ENCODE peak calls at places on chromosomes 16 and 17, in ten cellular contexts. One of them, this sample, is unnamed.

GRCh38 chr17:68534714-68535113 is 22.5 kb downstream of the PRKAR1A start:
- DNase-seq in transverse colon: no peak
- DNase-seq in keratinocyte: no peak
- DNase-seq in naive thymus-derived CD4-positive, alpha-beta T cell: no peak
- DNase-seq in H7: no peak
- DNase-seq in A549: no peak
- DNase-seq in lung: no peak
- DNase-seq in cardiac muscle cell: no peak
- DNase-seq in cardiac fibroblast: no peak
- DNase-seq in DND-41: no peak
- DNase-seq in this sample: no peak

GRCh38 chr16:85005278-85006069 is 5.9 kb downstream of the ZDHHC7 start:
- DNase-seq in naive thymus-derived CD4-positive, alpha-beta T cell: no peak
- DNase-seq in cardiac fibroblast: peak
- DNase-seq in lung: no peak
- DNase-seq in H7: peak
- DNase-seq in transverse colon: no peak
- DNase-seq in A549: no peak
- DNase-seq in DND-41: no peak
- DNase-seq in keratinocyte: no peak
- DNase-seq in cardiac muscle cell: no peak
- DNase-seq in this sample: peak

GRCh38 chr17:9928601-9929341 is 23.7 kb upstream of the RCVRN start:
- DNase-seq in transverse colon: no peak
- DNase-seq in cardiac fibroblast: peak
- DNase-seq in naive thymus-derived CD4-positive, alpha-beta T cell: no peak
- DNase-seq in A549: peak
- DNase-seq in cardiac muscle cell: peak
- DNase-seq in DND-41: no peak
- DNase-seq in lung: no peak
- DNase-seq in H7: peak
- DNase-seq in keratinocyte: no peak
- DNase-seq in this sample: no peak

GRCh38 chr17:21548236-21548635 is 144.1 kb upstream of the KCNJ18 start:
- DNase-seq in H7: no peak
- DNase-seq in lung: no peak
- DNase-seq in cardiac muscle cell: no peak
- DNase-seq in naive thymus-derived CD4-positive, alpha-beta T cell: no peak
- DNase-seq in DND-41: no peak
- DNase-seq in keratinocyte: no peak
- DNase-seq in cardiac fibroblast: peak
- DNase-seq in transverse colon: no peak
- DNase-seq in A549: no peak
- DNase-seq in this sample: no peak

GRCh38 chr17:43839670-43840101 is 6.7 kb upstream of the MPP3 start:
- DNase-seq in cardiac muscle cell: no peak
- DNase-seq in H7: no peak
- DNase-seq in keratinocyte: no peak
- DNase-seq in lung: no peak
- DNase-seq in cardiac fibroblast: no peak
- DNase-seq in DND-41: no peak
- DNase-seq in transverse colon: peak
- DNase-seq in A549: peak
- DNase-seq in naive thymus-derived CD4-positive, alpha-beta T cell: no peak
- DNase-seq in this sample: no peak

GRCh38 chr17:33234930-33235685 is 58.0 kb downstream of the ASIC2 start:
- DNase-seq in naive thymus-derived CD4-positive, alpha-beta T cell: no peak
- DNase-seq in cardiac muscle cell: no peak
- DNase-seq in lung: peak
- DNase-seq in A549: peak
- DNase-seq in transverse colon: peak
- DNase-seq in keratinocyte: peak
- DNase-seq in cardiac fibroblast: peak
- DNase-seq in H7: no peak
- DNase-seq in DND-41: no peak
- DNase-seq in this sample: peak

GRCh38 chr16:19878760-19879159 is 5.9 kb downstream of the GPRC5B start:
- DNase-seq in keratinocyte: no peak
- DNase-seq in cardiac fibroblast: no peak
- DNase-seq in transverse colon: no peak
- DNase-seq in cardiac muscle cell: no peak
- DNase-seq in lung: no peak
- DNase-seq in DND-41: no peak
- DNase-seq in naive thymus-derived CD4-positive, alpha-beta T cell: no peak
- DNase-seq in H7: no peak
- DNase-seq in A549: no peak
- DNase-seq in this sample: no peak

GRCh38 chr17:76385892-76386786 is 1.7 kb downstream of the SPHK1 start:
- DNase-seq in H7: peak
- DNase-seq in lung: peak
- DNase-seq in transverse colon: peak
- DNase-seq in keratinocyte: no peak
- DNase-seq in cardiac muscle cell: peak
- DNase-seq in cardiac fibroblast: peak
- DNase-seq in naive thymus-derived CD4-positive, alpha-beta T cell: peak
- DNase-seq in DND-41: peak
- DNase-seq in A549: peak
- DNase-seq in this sample: peak

GRCh38 chr17:45906927-45907622 is 12.7 kb downstream of the MAPT start:
- DNase-seq in H7: no peak
- DNase-seq in A549: no peak
- DNase-seq in keratinocyte: no peak
- DNase-seq in transverse colon: no peak
- DNase-seq in naive thymus-derived CD4-positive, alpha-beta T cell: no peak
- DNase-seq in lung: no peak
- DNase-seq in DND-41: no peak
- DNase-seq in cardiac fibroblast: no peak
- DNase-seq in cardiac muscle cell: no peak
- DNase-seq in this sample: no peak

GRCh38 chr17:45904886-45905285 is 10.5 kb downstream of the MAPT start:
- DNase-seq in cardiac fibroblast: no peak
- DNase-seq in DND-41: no peak
- DNase-seq in cardiac muscle cell: no peak
- DNase-seq in transverse colon: no peak
- DNase-seq in keratinocyte: no peak
- DNase-seq in A549: no peak
- DNase-seq in naive thymus-derived CD4-positive, alpha-beta T cell: no peak
- DNase-seq in H7: no peak
- DNase-seq in lung: no peak
- DNase-seq in this sample: no peak

GRCh38 chr17:45907720-45908395 is 13.5 kb downstream of the MAPT start:
- DNase-seq in cardiac muscle cell: no peak
- DNase-seq in DND-41: no peak
- DNase-seq in cardiac fibroblast: no peak
- DNase-seq in keratinocyte: no peak
- DNase-seq in transverse colon: no peak
- DNase-seq in H7: no peak
- DNase-seq in lung: no peak
- DNase-seq in naive thymus-derived CD4-positive, alpha-beta T cell: no peak
- DNase-seq in A549: no peak
- DNase-seq in this sample: no peak

GRCh38 chr17:45905812-45906211 is 11.5 kb downstream of the MAPT start:
- DNase-seq in A549: no peak
- DNase-seq in lung: no peak
- DNase-seq in transverse colon: no peak
- DNase-seq in DND-41: no peak
- DNase-seq in naive thymus-derived CD4-positive, alpha-beta T cell: no peak
- DNase-seq in cardiac fibroblast: no peak
- DNase-seq in cardiac muscle cell: no peak
- DNase-seq in keratinocyte: no peak
- DNase-seq in H7: no peak
- DNase-seq in this sample: no peak

DNA sequence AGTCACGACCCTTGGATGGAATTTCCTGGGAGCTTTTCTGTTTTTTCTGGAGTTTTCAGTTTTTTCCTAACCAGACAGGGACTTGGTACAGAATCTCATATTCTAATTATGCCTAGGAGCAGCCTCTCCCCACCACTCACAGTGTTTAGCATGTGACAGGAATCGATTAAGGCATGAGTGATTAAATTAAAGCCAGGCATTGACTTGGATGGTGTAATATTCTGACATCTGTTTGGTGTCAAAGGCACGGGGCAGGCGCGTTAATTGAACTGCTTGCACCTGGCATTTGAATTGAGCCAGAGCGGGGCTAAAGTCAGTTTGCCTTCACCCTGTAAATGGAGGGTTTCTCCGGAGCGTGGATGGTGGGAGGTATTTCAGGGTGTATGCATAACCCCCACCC is 11.9 kb downstream of the MAPT start:
- DNase-seq in lung: no peak
- DNase-seq in cardiac fibroblast: no peak
- DNase-seq in cardiac muscle cell: no peak
- DNase-seq in keratinocyte: no peak
- DNase-seq in transverse colon: no peak
- DNase-seq in naive thymus-derived CD4-positive, alpha-beta T cell: no peak
- DNase-seq in H7: no peak
- DNase-seq in A549: no peak
- DNase-seq in DND-41: no peak
- DNase-seq in this sample: no peak
- H3K4me3 ChIP-seq in lung: no peak
- H3K4me3 ChIP-seq in cardiac fibroblast: no peak
- H3K4me3 ChIP-seq in cardiac muscle cell: no peak
- H3K4me3 ChIP-seq in keratinocyte: no peak
- H3K4me3 ChIP-seq in transverse colon: no peak
- H3K4me3 ChIP-seq in naive thymus-derived CD4-positive, alpha-beta T cell: no peak
- H3K4me3 ChIP-seq in H7: no peak
- H3K4me3 ChIP-seq in A549: no peak
- H3K4me3 ChIP-seq in DND-41: no peak
- H3K4me3 ChIP-seq in this sample: no peak

GRCh38 chr16:75247249-75247648 is 4.2 kb downstream of the BCAR1 start:
- DNase-seq in cardiac muscle cell: no peak
- DNase-seq in lung: no peak
- DNase-seq in H7: no peak
- DNase-seq in keratinocyte: no peak
- DNase-seq in DND-41: no peak
- DNase-seq in cardiac fibroblast: no peak
- DNase-seq in A549: no peak
- DNase-seq in transverse colon: no peak
- DNase-seq in naive thymus-derived CD4-positive, alpha-beta T cell: no peak
- DNase-seq in this sample: peak
- H3K4me3 ChIP-seq in cardiac muscle cell: no peak
- H3K4me3 ChIP-seq in lung: no peak
- H3K4me3 ChIP-seq in H7: no peak
- H3K4me3 ChIP-seq in keratinocyte: no peak
- H3K4me3 ChIP-seq in DND-41: no peak
- H3K4me3 ChIP-seq in cardiac fibroblast: no peak
- H3K4me3 ChIP-seq in A549: no peak
- H3K4me3 ChIP-seq in transverse colon: no peak
- H3K4me3 ChIP-seq in naive thymus-derived CD4-positive, alpha-beta T cell: no peak
- H3K4me3 ChIP-seq in this sample: no peak

GRCh38 chr16:67723151-67723915 is 4.2 kb upstream of the GFOD2 start:
- DNase-seq in keratinocyte: peak
- DNase-seq in H7: no peak
- DNase-seq in naive thymus-derived CD4-positive, alpha-beta T cell: no peak
- DNase-seq in DND-41: no peak
- DNase-seq in transverse colon: no peak
- DNase-seq in cardiac fibroblast: no peak
- DNase-seq in lung: no peak
- DNase-seq in A549: no peak
- DNase-seq in cardiac muscle cell: no peak
- DNase-seq in this sample: peak

GRCh38 chr16:67719048-67719777 is at the start of gene GFOD2:
- DNase-seq in keratinocyte: peak
- DNase-seq in H7: peak
- DNase-seq in cardiac muscle cell: peak
- DNase-seq in lung: peak
- DNase-seq in A549: peak
- DNase-seq in DND-41: peak
- DNase-seq in naive thymus-derived CD4-positive, alpha-beta T cell: peak
- DNase-seq in cardiac fibroblast: peak
- DNase-seq in transverse colon: peak
- DNase-seq in this sample: peak

GRCh38 chr16:67719778-67720144 is 645 bp upstream of the GFOD2 start:
- DNase-seq in A549: peak
- DNase-seq in keratinocyte: no peak
- DNase-seq in cardiac fibroblast: peak
- DNase-seq in H7: peak
- DNase-seq in transverse colon: peak
- DNase-seq in cardiac muscle cell: peak
- DNase-seq in DND-41: peak
- DNase-seq in lung: no peak
- DNase-seq in naive thymus-derived CD4-positive, alpha-beta T cell: no peak
- DNase-seq in this sample: peak

GRCh38 chr16:67718668-67719047 is 458 bp downstream of the GFOD2 start:
- DNase-seq in H7: peak
- DNase-seq in DND-41: peak
- DNase-seq in A549: no peak
- DNase-seq in cardiac muscle cell: no peak
- DNase-seq in keratinocyte: no peak
- DNase-seq in lung: no peak
- DNase-seq in cardiac fibroblast: no peak
- DNase-seq in transverse colon: peak
- DNase-seq in naive thymus-derived CD4-positive, alpha-beta T cell: no peak
- DNase-seq in this sample: no peak

GRCh38 chr16:67720236-67720635 is 1.1 kb upstream of the GFOD2 start:
- DNase-seq in cardiac muscle cell: no peak
- DNase-seq in A549: no peak
- DNase-seq in DND-41: no peak
- DNase-seq in H7: no peak
- DNase-seq in keratinocyte: no peak
- DNase-seq in cardiac fibroblast: peak
- DNase-seq in naive thymus-derived CD4-positive, alpha-beta T cell: no peak
- DNase-seq in lung: no peak
- DNase-seq in transverse colon: no peak
- DNase-seq in this sample: no peak
- H3K4me3 ChIP-seq in cardiac muscle cell: no peak
- H3K4me3 ChIP-seq in A549: peak
- H3K4me3 ChIP-seq in DND-41: no peak
- H3K4me3 ChIP-seq in H7: peak
- H3K4me3 ChIP-seq in keratinocyte: no peak
- H3K4me3 ChIP-seq in cardiac fibroblast: no peak
- H3K4me3 ChIP-seq in naive thymus-derived CD4-positive, alpha-beta T cell: peak
- H3K4me3 ChIP-seq in lung: no peak
- H3K4me3 ChIP-seq in transverse colon: no peak
- H3K4me3 ChIP-seq in this sample: no peak

GRCh38 chr16:87778476-87778829 is 12.7 kb upstream of the KLHDC4 start:
- DNase-seq in transverse colon: no peak
- DNase-seq in H7: no peak
- DNase-seq in cardiac muscle cell: no peak
- DNase-seq in DND-41: peak
- DNase-seq in naive thymus-derived CD4-positive, alpha-beta T cell: no peak
- DNase-seq in cardiac fibroblast: no peak
- DNase-seq in keratinocyte: no peak
- DNase-seq in A549: no peak
- DNase-seq in lung: no peak
- DNase-seq in this sample: no peak

GRCh38 chr16:87780385-87780989 is 14.7 kb upstream of the KLHDC4 start:
- DNase-seq in DND-41: peak
- DNase-seq in lung: peak
- DNase-seq in cardiac muscle cell: no peak
- DNase-seq in naive thymus-derived CD4-positive, alpha-beta T cell: no peak
- DNase-seq in H7: no peak
- DNase-seq in A549: no peak
- DNase-seq in cardiac fibroblast: peak
- DNase-seq in transverse colon: peak
- DNase-seq in keratinocyte: no peak
- DNase-seq in this sample: no peak

GRCh38 chr16:87784812-87785211 is 19.0 kb upstream of the KLHDC4 start:
- DNase-seq in naive thymus-derived CD4-positive, alpha-beta T cell: no peak
- DNase-seq in cardiac muscle cell: no peak
- DNase-seq in A549: no peak
- DNase-seq in cardiac fibroblast: peak
- DNase-seq in keratinocyte: no peak
- DNase-seq in transverse colon: no peak
- DNase-seq in H7: no peak
- DNase-seq in DND-41: no peak
- DNase-seq in lung: no peak
- DNase-seq in this sample: no peak

DNA sequence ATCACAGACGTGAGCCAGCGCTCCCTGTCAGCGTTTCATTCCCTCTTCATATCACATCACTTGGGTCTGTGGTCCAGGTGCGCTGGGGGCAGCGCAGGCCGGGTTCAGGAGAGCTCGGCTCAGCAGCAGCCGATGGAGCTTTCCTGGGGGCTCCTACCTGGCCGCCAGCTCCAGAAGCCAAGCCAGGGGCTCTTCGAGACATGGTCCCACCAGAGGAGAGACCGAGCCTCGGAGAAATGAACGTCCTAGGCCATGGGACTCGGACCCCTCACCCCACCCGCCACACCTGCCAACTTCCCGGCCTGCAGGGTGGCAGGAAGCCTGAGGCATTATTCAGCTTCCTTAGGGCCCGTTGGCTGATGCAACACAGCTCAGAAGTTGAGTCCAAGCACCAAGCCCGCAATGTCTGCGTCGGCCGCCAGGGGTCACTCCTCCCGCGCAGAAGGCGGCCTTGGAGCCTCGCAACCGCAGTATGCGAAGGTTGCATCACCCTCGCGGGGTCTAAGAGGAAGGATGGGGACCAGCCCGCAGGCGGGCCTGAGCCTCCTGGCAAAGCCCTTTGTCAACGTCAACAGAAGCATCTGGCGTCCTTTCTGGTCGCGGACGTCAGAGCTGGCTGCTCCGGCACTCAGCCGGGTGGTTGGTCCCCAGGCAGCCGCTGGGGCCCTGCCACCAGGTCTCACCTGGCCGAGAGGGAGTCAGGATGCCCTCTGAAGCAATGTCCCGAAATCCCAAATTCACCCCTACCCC is 13.2 kb upstream of the KLHDC4 start:
- DNase-seq in naive thymus-derived CD4-positive, alpha-beta T cell: peak
- DNase-seq in transverse colon: peak
- DNase-seq in H7: peak
- DNase-seq in lung: peak
- DNase-seq in cardiac muscle cell: peak
- DNase-seq in cardiac fibroblast: peak
- DNase-seq in A549: peak
- DNase-seq in keratinocyte: peak
- DNase-seq in DND-41: peak
- DNase-seq in this sample: peak
- H3K4me3 ChIP-seq in naive thymus-derived CD4-positive, alpha-beta T cell: no peak
- H3K4me3 ChIP-seq in transverse colon: no peak
- H3K4me3 ChIP-seq in H7: no peak
- H3K4me3 ChIP-seq in lung: no peak
- H3K4me3 ChIP-seq in cardiac muscle cell: no peak
- H3K4me3 ChIP-seq in cardiac fibroblast: no peak
- H3K4me3 ChIP-seq in A549: peak
- H3K4me3 ChIP-seq in keratinocyte: no peak
- H3K4me3 ChIP-seq in DND-41: peak
- H3K4me3 ChIP-seq in this sample: no peak

This sample was measured in aorta.